ENCODE peak calls at places on chromosomes 3 and 15, in five cellular contexts. U, P, Q, K and I are unnamed samples.

GRCh38 chr3:38455639-38456430 is 2.1 kb downstream of the ACVR2B start:
- DNase-seq in Q (no peak), P (no peak), U (peak; percentile 58), K (no peak), I (no peak)

GRCh38 chr15:70584441-70584837 is 178.9 kb downstream of the UACA start:
- DNase-seq in U (no peak), K (no peak), P (no peak), Q (no peak), I (no peak)

GRCh38 chr3:84184937-84185336 is 773.9 kb upstream of the CADM2 start:
- DNase-seq in Q (no peak), P (no peak), K (no peak), U (no peak), I (no peak)

GRCh38 chr3:107973152-107973551 is 117.7 kb downstream of the CD47 start:
- DNase-seq in P (no peak), U (no peak), K (no peak), Q (no peak), I (no peak)

GRCh38 chr3:155019576-155019975 is 60.5 kb upstream of the MME start:
- DNase-seq in Q (no peak), K (no peak), P (no peak), U (no peak), I (no peak)

GRCh38 chr3:140626856-140627255 is 51.0 kb upstream of the TRIM42 start:
- DNase-seq in U (no peak), P (no peak), K (no peak), Q (no peak), I (no peak)

GRCh38 chr15:100879461-100880138 is at the start of gene ALDH1A3:
- DNase-seq in P (peak; percentile 39), U (peak; percentile 92), K (no peak), Q (no peak), I (peak; percentile 91)

GRCh38 chr15:54840999-54841398 is 355.7 kb downstream of the RSL24D1 start:
- DNase-seq in P (no peak), Q (no peak), U (no peak), K (peak; percentile 46), I (peak; percentile 27)

GRCh38 chr3:171328419-171329082 is 131.7 kb downstream of the TNIK start:
- DNase-seq in Q (peak; percentile 4), P (peak; percentile 47), K (no peak), U (no peak), I (no peak)

GRCh38 chr3:23113455-23114171 is 89.5 kb upstream of the UBE2E2 start:
- DNase-seq in K (no peak), P (no peak), U (no peak), Q (no peak), I (no peak)

GRCh38 chr3:129608087-129608935 is 1.8 kb upstream of the PLXND1 start:
- DNase-seq in U (peak; percentile 72), Q (no peak), P (no peak), K (no peak), I (peak; percentile 49)

GRCh38 chr15:99487337-99487730 is 78.5 kb upstream of the MEF2A start:
- DNase-seq in U (no peak), P (no peak), K (no peak), Q (no peak), I (no peak)

GRCh38 chr3:174720717-174721116 is 138.4 kb upstream of the NAALADL2 start:
- DNase-seq in Q (no peak), U (no peak), P (no peak), K (no peak), I (no peak)

GRCh38 chr15:25241241-25241801 is 197.5 kb downstream of the UBE3A start:
- DNase-seq in U (no peak), Q (no peak), K (no peak), P (no peak), I (no peak)

GRCh38 chr3:178097576-178097975 is 438.7 kb upstream of the KCNMB2 start:
- DNase-seq in K (no peak), Q (no peak), U (no peak), P (no peak), I (no peak)

GRCh38 chr15:70486451-70487379 is 276.6 kb downstream of the UACA start:
- DNase-seq in Q (no peak), U (no peak), P (no peak), K (no peak), I (no peak)

GRCh38 chr3:4588410-4588809 is 95.3 kb downstream of the ITPR1 start:
- DNase-seq in K (no peak), U (no peak), Q (no peak), P (no peak), I (no peak)

GRCh38 chr3:39147374-39147709 is 6.0 kb downstream of the CSRNP1 start:
- DNase-seq in K (no peak), Q (no peak), U (no peak), P (no peak), I (no peak)

GRCh38 chr15:90957105-90957790 is 2.6 kb downstream of the RCCD1 start:
- DNase-seq in U (peak; percentile 77), P (no peak), K (peak; percentile 74), Q (no peak), I (no peak)

GRCh38 chr3:193648542-193649076 is 55.6 kb downstream of the OPA1 start:
- DNase-seq in U (no peak), P (no peak), K (no peak), Q (no peak), I (no peak)

GRCh38 chr15:92693922-92694331 is 38.4 kb upstream of the FAM174B start:
- DNase-seq in P (peak; percentile 34), Q (peak; percentile 50), U (peak; percentile 55), K (peak; percentile 80), I (peak; percentile 71)

GRCh38 chr3:10994311-10994710 is 1.8 kb downstream of the SLC6A1 start:
- DNase-seq in P (no peak), K (no peak), Q (no peak), U (no peak), I (no peak)

GRCh38 chr15:52100807-52101206 is 11.8 kb downstream of the BCL2L10 start:
- DNase-seq in P (peak; percentile 35), U (no peak), Q (no peak), K (no peak), I (no peak)

GRCh38 chr3:41418961-41419691 is 219.8 kb downstream of the CTNNB1 start:
- DNase-seq in Q (peak; percentile 15), U (no peak), P (peak; percentile 27), K (no peak), I (no peak)

GRCh38 chr3:77536038-77536775 is 496.3 kb downstream of the ROBO2 start:
- DNase-seq in Q (no peak), P (no peak), K (no peak), U (no peak), I (peak; percentile 9)

GRCh38 chr3:65492249-65492648 is 546.5 kb downstream of the MAGI1 start:
- DNase-seq in Q (no peak), P (no peak), K (no peak), U (no peak), I (no peak)

GRCh38 chr3:186093271-186093900 is 15.5 kb downstream of the ETV5 start:
- DNase-seq in Q (peak; percentile 58), P (no peak), K (no peak), U (no peak), I (no peak)

GRCh38 chr3:22474706-22475470 is 723.9 kb upstream of the ZNF385D start:
- DNase-seq in Q (no peak), K (no peak), U (no peak), P (no peak), I (no peak)

GRCh38 chr3:39637807-39638206 is 170.3 kb downstream of the MOBP start:
- DNase-seq in K (no peak), U (no peak), P (peak; percentile 31), Q (peak; percentile 5), I (peak; percentile 31)

GRCh38 chr3:49998326-49998725 is 58.4 kb downstream of the RBM6 start:
- DNase-seq in K (no peak), P (no peak), U (no peak), Q (no peak), I (peak; percentile 56)

GRCh38 chr15:82063055-82063454 is 17.2 kb upstream of the MEX3B start:
- DNase-seq in P (no peak), Q (no peak), U (no peak), K (no peak), I (no peak)

GRCh38 chr15:32651229-32651837 is 9.8 kb downstream of the SCG5 start:
- DNase-seq in P (peak; percentile 23), K (peak; percentile 73), U (peak; percentile 71), Q (peak; percentile 48), I (peak; percentile 81)

GRCh38 chr15:79209690-79210089 is 72.8 kb upstream of the ANKRD34C start:
- DNase-seq in U (peak; percentile 51), Q (no peak), K (peak; percentile 81), P (no peak), I (no peak)

GRCh38 chr3:167780214-167780613 is 44.7 kb downstream of the SERPINI1 start:
- DNase-seq in K (no peak), U (no peak), P (no peak), Q (no peak), I (no peak)

GRCh38 chr3:42202239-42202865 is 63.6 kb downstream of the CCK start:
- DNase-seq in Q (no peak), U (no peak), K (no peak), P (no peak), I (no peak)

GRCh38 chr15:40900256-40901052 is 6.2 kb downstream of the VPS18 start:
- DNase-seq in K (no peak), U (no peak), Q (no peak), P (no peak), I (no peak)
- TF ChIP-seq JUND in K (no peak), U (no peak), Q (no peak), P (no peak), I (no peak)

GRCh38 chr3:47836986-47837385 is 34.0 kb downstream of the DHX30 start:
- DNase-seq in P (no peak), K (no peak), U (no peak), Q (no peak), I (no peak)
- TF ChIP-seq JUND in P (no peak), K (no peak), U (no peak), Q (no peak), I (no peak)

DNA sequence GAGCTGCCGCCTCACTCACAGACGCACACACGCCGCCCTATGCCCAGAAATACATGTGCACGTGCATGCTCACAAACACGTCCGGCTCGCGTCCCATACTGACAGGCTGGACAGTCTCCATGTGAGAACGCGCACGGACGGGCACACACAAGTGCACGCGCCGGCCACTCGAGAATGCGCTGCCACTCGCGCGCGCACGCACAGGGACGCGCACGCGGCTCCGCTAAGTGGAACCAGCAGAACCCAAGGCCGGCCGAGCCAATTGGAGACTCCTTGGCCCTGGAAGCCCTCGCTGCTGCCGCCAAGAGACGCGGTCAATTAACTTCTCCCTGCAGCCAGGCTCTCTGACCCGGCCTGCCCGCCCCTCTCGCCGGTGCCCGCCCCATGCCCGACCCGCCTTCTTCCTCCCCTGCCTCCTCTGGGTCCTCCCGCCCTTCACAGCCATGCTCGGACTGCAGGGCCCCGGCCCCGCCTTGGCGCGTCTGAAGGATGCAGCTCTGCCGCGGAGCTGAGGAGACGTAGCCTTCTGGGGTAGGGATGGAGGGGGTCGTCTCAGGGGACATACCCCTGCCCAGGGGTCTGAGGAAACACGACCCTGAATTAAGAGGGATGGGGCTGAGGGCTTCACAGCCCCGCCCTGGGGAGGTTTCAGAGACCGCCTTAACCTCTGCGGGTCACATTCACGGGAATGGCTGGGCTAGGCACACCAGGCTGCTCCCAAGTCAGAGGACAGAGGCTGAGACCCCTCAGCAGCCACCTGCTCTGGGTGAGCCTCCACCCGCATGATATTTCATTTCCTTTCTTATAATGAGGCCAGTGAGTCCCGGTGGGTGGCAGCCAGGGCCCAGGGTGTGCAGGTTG is 15.0 kb downstream of the PTH1R start:
- DNase-seq in K (peak; percentile 89), Q (no peak), U (peak; percentile 93), P (peak; percentile 24), I (peak; percentile 90)
- TF ChIP-seq JUND in K (no peak), Q (no peak), U (no peak), P (no peak), I (no peak)

GRCh38 chr3:25508901-25509300 is 80.8 kb downstream of the RARB start:
- DNase-seq in U (no peak), K (no peak), P (no peak), Q (no peak), I (no peak)
- TF ChIP-seq JUND in U (peak; percentile 69), K (no peak), P (no peak), Q (no peak), I (no peak)